ENCODE peak calls at places on chromosome 21, in seven cellular contexts. O, D, H, V, A, X and R are unnamed samples.

GRCh38 chr21:36756527-36756926 is 57.6 kb downstream of the SIM2 start:
- DNase-seq in O (no peak), D (peak; percentile 70), H (peak; percentile 73), V (no peak), A (peak; percentile 25), X (no peak), R (no peak)

GRCh38 chr21:27321791-27322190 is 354.9 kb upstream of the ADAMTS5 start:
- DNase-seq in O (no peak), D (peak; percentile 16), H (no peak), V (no peak), A (no peak), X (no peak), R (no peak)

GRCh38 chr21:15065381-15066230 is 806 bp upstream of the NRIP1 start:
- DNase-seq in O (peak; percentile 74), D (peak; percentile 78), H (peak; percentile 86), V (peak; percentile 50), A (peak; percentile 75), X (peak; percentile 59), R (no peak)

GRCh38 chr21:41048636-41049035 is 119.3 kb upstream of the BACE2 start:
- DNase-seq in O (no peak), D (no peak), H (no peak), V (no peak), A (no peak), X (peak; percentile 57), R (no peak)

GRCh38 chr21:46065993-46066842 is 31.7 kb upstream of the COL6A2 start:
- DNase-seq in O (peak; percentile 69), D (no peak), H (no peak), V (peak; percentile 5), A (no peak), X (no peak), R (no peak)

GRCh38 chr21:41966341-41966833 is 12.6 kb upstream of the C2CD2 start:
- DNase-seq in O (no peak), D (no peak), H (peak; percentile 40), V (no peak), A (no peak), X (no peak), R (no peak)

GRCh38 chr21:46423546-46424061 is 35.1 kb upstream of the DIP2A start:
- DNase-seq in O (peak; percentile 73), D (no peak), H (no peak), V (no peak), A (no peak), X (no peak), R (no peak)

GRCh38 chr21:7957713-7958064 is 2563.7 kb upstream of the TPTE start:
- DNase-seq in O (no peak), D (no peak), H (no peak), V (no peak), A (no peak), X (no peak), R (no peak)

GRCh38 chr21:39727401-39728120 is 17.4 kb upstream of the IGSF5 start:
- DNase-seq in O (no peak), D (no peak), H (no peak), V (no peak), A (no peak), X (no peak), R (no peak)

GRCh38 chr21:33968082-33968997 is 52.7 kb upstream of the ATP5PO start:
- DNase-seq in O (no peak), D (no peak), H (peak; percentile 80), V (peak; percentile 53), A (peak; percentile 68), X (peak; percentile 61), R (peak; percentile 26)

GRCh38 chr21:33308586-33309490 is 15.9 kb upstream of the IFNAR1 start:
- DNase-seq in O (no peak), D (no peak), H (no peak), V (no peak), A (no peak), X (no peak), R (no peak)

GRCh38 chr21:38139380-38140168 is 117.2 kb upstream of the KCNJ15 start:
- DNase-seq in O (no peak), D (no peak), H (peak; percentile 81), V (no peak), A (no peak), X (peak; percentile 3), R (no peak)

GRCh38 chr21:34560609-34561008 is 48.6 kb upstream of the KCNE1 start:
- DNase-seq in O (no peak), D (no peak), H (no peak), V (no peak), A (no peak), X (peak; percentile 54), R (no peak)

GRCh38 chr21:35528109-35529042 is 479.3 kb upstream of the RUNX1 start:
- DNase-seq in O (no peak), D (no peak), H (peak; percentile 44), V (no peak), A (no peak), X (no peak), R (no peak)

GRCh38 chr21:45478115-45478801 is 64.0 kb downstream of the SLC19A1 start:
- DNase-seq in O (peak; percentile 96), D (peak; percentile 37), H (peak; percentile 74), V (peak; percentile 88), A (peak; percentile 66), X (peak; percentile 63), R (no peak)

GRCh38 chr21:16353764-16354163 is 624.0 kb downstream of the USP25 start:
- DNase-seq in O (no peak), D (no peak), H (no peak), V (no peak), A (no peak), X (no peak), R (no peak)

GRCh38 chr21:45262616-45263015 is 25.1 kb downstream of the POFUT2 start:
- DNase-seq in O (peak; percentile 40), D (no peak), H (no peak), V (no peak), A (no peak), X (no peak), R (no peak)

GRCh38 chr21:14491269-14491681 is 54.8 kb downstream of the SAMSN1 start:
- DNase-seq in O (no peak), D (no peak), H (no peak), V (no peak), A (no peak), X (no peak), R (no peak)

GRCh38 chr21:30194701-30195299 is 21.1 kb downstream of the CLDN8 start:
- DNase-seq in O (peak; percentile 11), D (no peak), H (peak; percentile 57), V (peak; percentile 22), A (peak; percentile 2), X (peak; percentile 77), R (peak; percentile 56)

GRCh38 chr21:31184462-31184861 is 146.2 kb upstream of the KRTAP19-8 start:
- DNase-seq in O (no peak), D (no peak), H (no peak), V (no peak), A (no peak), X (no peak), R (no peak)

GRCh38 chr21:42443181-42443785 is 39.6 kb downstream of the UBASH3A start:
- DNase-seq in O (no peak), D (no peak), H (no peak), V (no peak), A (no peak), X (no peak), R (no peak)

GRCh38 chr21:46326110-46326703 is 2.3 kb downstream of the PCNT start:
- DNase-seq in O (peak; percentile 61), D (no peak), H (no peak), V (no peak), A (no peak), X (no peak), R (no peak)

GRCh38 chr21:15206514-15206913 is 141.7 kb upstream of the NRIP1 start:
- DNase-seq in O (no peak), D (no peak), H (no peak), V (no peak), A (no peak), X (no peak), R (no peak)

GRCh38 chr21:32333953-32334673 is 35.5 kb downstream of the MRAP start:
- DNase-seq in O (no peak), D (no peak), H (no peak), V (no peak), A (no peak), X (no peak), R (no peak)

GRCh38 chr21:34526618-34527290 is 14.7 kb upstream of the KCNE1 start:
- DNase-seq in O (peak; percentile 59), D (peak; percentile 42), H (peak; percentile 100), V (peak; percentile 75), A (peak; percentile 96), X (peak; percentile 96), R (peak; percentile 71)

GRCh38 chr21:46227811-46228344 is 696 bp downstream of the LSS start:
- DNase-seq in O (peak; percentile 64), D (no peak), H (no peak), V (no peak), A (no peak), X (no peak), R (no peak)

GRCh38 chr21:43294194-43294902 is 125.5 kb downstream of the CRYAA start:
- DNase-seq in O (no peak), D (no peak), H (no peak), V (no peak), A (no peak), X (no peak), R (no peak)

GRCh38 chr21:44647222-44647552 is 973 bp downstream of the KRTAP10-11 start:
- DNase-seq in O (peak; percentile 57), D (no peak), H (no peak), V (no peak), A (no peak), X (no peak), R (no peak)